ENCODE peak calls at places on chromosomes 13 and 19, in eight cellular contexts. E is heart right ventricle, J is RKO, S is GOT3, G is right lobe of liver, Q is HCT116, L is DMS79 treated with DMSO at 0.1 percent for 48 hours, W is SHP77 treated with DMSO at 0.1 percent for 48 hours. A is an unnamed sample.

GRCh38 chr13:67231481-67231940 is 1.4 kb upstream of the PCDH9 start:
- DNase-seq in S (no peak), G (no peak), W (peak; percentile 41), J (no peak), Q (no peak), E (no peak), L (no peak), A (no peak)

GRCh38 chr19:18708452-18709231 is 25.2 kb downstream of the CRTC1 start:
- DNase-seq in L (peak; percentile 74), J (no peak), E (peak; percentile 28), Q (no peak), S (no peak), G (no peak), W (no peak), A (no peak)

GRCh38 chr13:47114030-47114429 is 217.2 kb upstream of the HTR2A start:
- DNase-seq in J (peak; percentile 24), W (no peak), S (no peak), Q (no peak), G (no peak), E (no peak), L (no peak), A (peak; percentile 45)

GRCh38 chr13:76854894-76855293 is 31.3 kb downstream of the KCTD12 start:
- DNase-seq in L (no peak), Q (no peak), G (no peak), E (no peak), S (no peak), J (no peak), W (no peak), A (no peak)

GRCh38 chr13:113489171-113489548 is 1.4 kb downstream of the DCUN1D2 start:
- DNase-seq in J (no peak), L (peak; percentile 80), W (no peak), S (no peak), Q (no peak), G (no peak), E (no peak), A (no peak)

GRCh38 chr19:37342753-37343152 is 28.1 kb upstream of the ZNF527 start:
- DNase-seq in G (no peak), L (no peak), E (no peak), W (no peak), S (no peak), J (no peak), Q (no peak), A (no peak)

GRCh38 chr19:7888145-7888825 is at the start of gene LRRC8E:
- DNase-seq in S (no peak), G (peak; percentile 77), J (peak; percentile 77), L (peak; percentile 16), W (no peak), Q (no peak), E (no peak), A (no peak)

GRCh38 chr13:26202365-26202972 is 19.6 kb downstream of the RNF6 start:
- DNase-seq in W (no peak), E (no peak), L (peak; percentile 72), S (no peak), G (no peak), J (no peak), Q (no peak), A (no peak)

GRCh38 chr19:17506745-17507144 is 4.7 kb upstream of the PGLS start:
- DNase-seq in Q (no peak), W (no peak), J (no peak), G (no peak), S (no peak), E (no peak), L (no peak), A (no peak)

A was measured in BJ.